ENCODE peak calls at places on chromosomes 12 and 14, in seven cellular contexts. Y is body of pancreas, Q is A549, O is ovary, V is sigmoid colon, U is uterus, T is heart left ventricle. C is an unnamed sample.

GRCh38 chr14:104129556-104129955 is 8.8 kb upstream of the KIF26A start:
- DNase-seq in V (no peak), Q (no peak), Y (no peak), T (no peak), O (no peak), U (no peak), C (no peak)

GRCh38 chr12:115736360-115736759 is 541.1 kb downstream of the MED13L start:
- DNase-seq in U (no peak), Q (no peak), O (no peak), V (no peak), Y (no peak), T (no peak), C (no peak)

GRCh38 chr14:68527329-68527851 is 265.5 kb downstream of the ZFP36L1 start:
- DNase-seq in O (no peak), V (no peak), U (no peak), Y (peak), T (no peak), Q (peak), C (no peak)

GRCh38 chr12:92438641-92439396 is 264.0 kb upstream of the PLEKHG7 start:
- DNase-seq in T (no peak), O (no peak), V (no peak), Q (no peak), Y (no peak), U (no peak), C (no peak)

GRCh38 chr12:3732901-3733300 is 20.0 kb downstream of the CRACR2A start:
- DNase-seq in O (no peak), Y (no peak), Q (no peak), U (no peak), T (no peak), V (no peak), C (no peak)

GRCh38 chr12:121610239-121611149 is 15.8 kb upstream of the ORAI1 start:
- DNase-seq in O (peak), V (peak), T (no peak), Q (no peak), U (peak), Y (no peak), C (no peak)

GRCh38 chr12:13135336-13136178 is 32.1 kb upstream of the GSG1 start:
- DNase-seq in U (no peak), V (no peak), Q (peak), O (peak), Y (peak), T (no peak), C (peak)

GRCh38 chr12:90621927-90622326 is 333.0 kb downstream of the CCER1 start:
- DNase-seq in Q (no peak), Y (no peak), U (no peak), V (no peak), T (no peak), O (no peak), C (no peak)

GRCh38 chr12:112900298-112901145 is 6.2 kb upstream of the OAS1 start:
- DNase-seq in V (no peak), T (no peak), U (no peak), O (no peak), Y (peak), Q (peak), C (peak)

GRCh38 chr14:99195602-99196309 is 76.2 kb downstream of the BCL11B start:
- DNase-seq in Q (no peak), U (no peak), V (no peak), Y (peak), T (no peak), O (no peak), C (no peak)

GRCh38 chr12:78236264-78236663 is 405.6 kb downstream of the NAV3 start:
- DNase-seq in T (no peak), Y (no peak), O (no peak), V (no peak), Q (no peak), U (no peak), C (no peak)

GRCh38 chr14:55607386-55607785 is 27.4 kb downstream of the KTN1 start:
- DNase-seq in O (no peak), T (no peak), U (no peak), Q (no peak), Y (no peak), V (no peak), C (no peak)

GRCh38 chr14:93049295-93049694 is 66.4 kb downstream of the ITPK1 start:
- DNase-seq in U (no peak), Q (peak), T (peak), Y (peak), V (no peak), O (no peak), C (no peak)
- TF ChIP-seq POLR2A in U (no peak), Q (no peak), T (no peak), Y (no peak), V (peak), O (no peak), C (no peak)

GRCh38 chr12:57096099-57096572 is 7.2 kb downstream of the NAB2 start:
- DNase-seq in O (peak), U (no peak), V (no peak), Y (no peak), T (peak), Q (no peak), C (no peak)
- TF ChIP-seq POLR2A in O (no peak), U (no peak), V (no peak), Y (no peak), T (no peak), Q (no peak), C (no peak)

DNA sequence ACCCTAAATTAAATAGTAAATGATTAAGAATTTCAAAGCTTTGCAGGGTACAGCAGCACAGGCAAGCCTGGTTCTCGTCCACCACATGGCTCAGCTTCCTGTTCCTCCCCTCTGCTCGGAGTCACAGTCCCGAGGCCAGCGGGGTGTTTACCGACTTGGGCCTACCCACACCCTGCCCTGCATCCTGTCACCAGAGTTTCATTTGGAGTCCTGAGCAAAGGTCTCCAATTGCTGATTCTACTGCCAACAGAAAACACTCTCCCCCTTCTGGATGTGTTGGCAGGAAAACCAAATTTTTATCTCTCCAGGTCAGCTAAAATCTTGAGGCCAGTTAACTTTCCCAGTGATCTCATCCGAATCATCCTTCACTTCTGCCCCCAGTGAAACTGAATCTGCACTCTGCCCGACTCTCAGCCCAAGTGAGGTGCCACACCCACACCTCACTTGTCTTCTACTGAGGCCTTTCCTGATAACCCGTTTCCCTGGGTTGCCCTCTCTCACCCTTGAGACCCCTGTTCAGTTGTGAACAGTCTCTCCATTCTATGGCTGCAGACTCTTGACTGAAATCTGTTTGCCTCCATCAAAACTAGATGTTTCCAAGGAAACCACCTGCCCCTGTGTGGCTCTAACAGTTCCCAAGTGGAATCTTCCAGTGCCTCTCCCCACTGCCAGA is 71.2 kb downstream of the VCPKMT start:
- DNase-seq in Q (peak), O (peak), Y (peak), V (peak), U (peak), T (peak), C (no peak)
- TF ChIP-seq POLR2A in Q (no peak), O (no peak), Y (peak), V (no peak), U (no peak), T (no peak), C (no peak)

DNA sequence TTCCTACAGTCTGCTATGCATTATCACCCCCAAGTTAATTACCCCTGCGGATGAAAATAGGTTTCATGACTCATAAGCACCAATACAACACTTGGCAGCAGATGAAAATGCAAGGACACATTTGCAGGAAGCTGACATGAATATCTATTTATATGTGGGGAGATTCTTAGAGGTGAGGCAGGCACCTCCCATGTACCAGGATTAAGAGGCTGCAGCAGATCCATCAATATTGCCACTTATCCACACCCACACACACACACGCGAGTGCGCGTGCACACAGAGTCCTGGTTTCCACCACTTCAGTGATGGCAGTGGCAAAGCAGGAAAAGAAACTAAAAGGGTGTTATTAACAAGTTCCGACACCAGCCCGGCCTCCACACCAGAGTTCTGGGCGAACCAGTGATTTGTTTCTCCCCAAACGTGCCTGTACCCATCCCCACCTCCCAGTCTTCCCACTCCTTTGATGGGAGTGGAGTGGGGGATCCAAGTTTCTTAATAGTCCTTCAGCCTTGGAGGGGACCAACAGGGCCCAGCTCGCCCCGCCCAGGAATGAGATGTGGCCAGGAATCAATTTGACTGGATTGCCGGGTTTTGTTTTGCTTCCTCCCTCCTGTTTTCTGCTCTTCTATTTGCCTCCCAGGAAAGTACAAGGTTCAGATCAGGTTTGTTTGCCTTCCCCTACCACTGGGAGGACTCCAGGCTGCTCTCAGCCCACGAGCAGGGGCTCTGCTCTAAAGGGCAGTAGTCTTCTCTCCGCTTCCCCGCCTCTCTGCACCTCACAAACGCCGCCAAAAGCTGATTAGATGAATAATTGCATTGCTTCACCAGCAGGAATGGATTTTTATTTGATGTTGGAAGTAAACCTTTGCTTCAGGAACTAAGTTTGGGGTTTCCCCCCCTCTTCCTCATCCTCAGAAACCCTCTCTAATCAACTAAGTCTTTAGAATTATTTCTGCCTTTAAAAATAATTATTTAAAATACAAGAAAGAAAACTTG is 5.2 kb downstream of the IRF2BPL start:
- DNase-seq in U (peak), Q (peak), T (peak), Y (peak), V (peak), O (peak), C (no peak)
- TF ChIP-seq POLR2A in U (no peak), Q (no peak), T (no peak), Y (peak), V (no peak), O (no peak), C (no peak)

GRCh38 chr12:119667577-119668314 is at the start of gene PRKAB1:
- DNase-seq in Q (peak), V (peak), O (peak), T (peak), Y (peak), U (peak), C (peak)
- TF ChIP-seq POLR2A in Q (peak), V (peak), O (no peak), T (peak), Y (peak), U (peak), C (peak)

GRCh38 chr12:55926738-55927587 is 731 bp downstream of the PYM1 start:
- DNase-seq in O (peak), V (peak), Y (peak), T (peak), Q (peak), U (peak), C (peak)
- TF ChIP-seq POLR2A in O (peak), V (peak), Y (peak), T (peak), Q (peak), U (peak), C (peak)

GRCh38 chr14:64811676-64812075 is 68.0 kb downstream of the SPTB start:
- DNase-seq in U (no peak), Y (no peak), V (no peak), O (no peak), T (no peak), Q (no peak), C (no peak)
- TF ChIP-seq POLR2A in U (no peak), Y (no peak), V (no peak), O (no peak), T (no peak), Q (no peak), C (no peak)

DNA sequence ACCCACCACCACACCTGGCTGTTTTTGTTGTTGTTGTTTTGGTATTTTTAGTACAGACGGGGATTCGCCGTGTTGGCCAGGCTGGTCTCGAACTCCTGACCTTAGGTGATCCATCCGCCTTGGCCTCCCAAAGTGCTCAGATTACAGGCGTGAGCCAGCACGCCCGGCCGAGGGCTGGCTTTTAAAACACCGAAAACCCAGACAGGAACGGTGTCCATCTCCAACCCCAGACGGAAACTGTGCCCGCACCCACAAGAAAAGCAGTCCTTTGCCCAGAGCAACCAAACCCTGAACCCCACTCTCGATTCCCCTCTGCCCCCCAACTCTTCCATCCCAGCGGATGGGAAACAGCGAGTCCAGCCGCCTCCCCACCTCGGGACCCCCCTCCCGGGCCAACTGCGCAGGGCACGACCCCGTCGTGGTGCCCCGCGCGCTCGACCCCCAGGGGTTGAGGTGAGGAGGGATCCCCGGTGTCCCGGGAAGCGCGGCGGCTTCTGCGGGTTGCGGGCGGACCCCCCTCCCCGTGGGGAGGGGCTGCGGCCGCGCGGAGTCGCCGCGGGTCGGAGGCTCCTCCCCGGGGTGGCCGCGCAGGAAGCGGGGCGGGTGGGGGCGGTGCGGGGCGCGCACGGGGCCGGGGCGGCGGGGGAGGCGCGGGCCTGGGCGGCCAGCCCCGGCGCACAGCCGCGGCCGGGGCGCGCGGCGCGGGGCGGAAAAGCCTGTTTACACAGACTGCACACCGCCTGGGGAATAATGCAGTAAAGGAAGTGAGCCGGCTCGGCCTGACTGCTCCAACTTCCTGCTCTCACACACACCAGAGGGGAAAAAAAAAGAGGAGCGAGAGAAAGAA is at the start of gene ELK3:
- DNase-seq in O (peak), Y (peak), T (peak), V (peak), Q (peak), U (peak), C (peak)
- TF ChIP-seq POLR2A in O (no peak), Y (peak), T (peak), V (no peak), Q (peak), U (peak), C (peak)

DNA sequence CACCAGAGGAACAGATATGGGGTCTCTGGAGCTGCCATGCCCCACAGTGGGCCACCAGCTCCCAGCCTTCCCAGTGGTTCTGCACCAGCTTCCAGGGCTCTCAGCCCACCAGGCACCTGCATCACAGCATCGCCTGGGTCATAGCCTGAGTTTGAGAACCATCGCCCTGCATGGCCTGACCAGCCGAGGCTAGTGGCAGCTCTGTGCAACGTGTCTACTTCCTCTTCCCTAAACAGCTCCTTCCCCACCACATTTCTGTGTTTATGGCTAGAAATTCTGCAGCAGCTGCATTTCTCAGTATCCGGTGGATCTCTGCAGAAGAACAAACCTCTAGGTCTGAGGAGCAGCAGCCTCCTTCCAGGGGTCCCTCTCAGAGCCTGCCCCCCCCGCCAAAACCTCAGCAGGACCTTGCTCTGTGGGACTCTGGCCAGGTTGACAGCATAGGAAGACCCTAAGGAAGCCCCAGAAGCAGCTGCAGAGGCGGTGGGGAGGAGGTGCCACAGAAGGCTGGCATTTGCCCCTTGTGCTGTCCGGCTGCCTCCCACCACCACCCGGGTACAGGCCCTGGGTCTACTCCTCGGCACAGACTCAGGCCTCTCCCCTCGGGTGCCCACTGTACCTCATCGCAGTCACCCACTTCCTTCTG is 47.7 kb downstream of the PSMA6 start:
- DNase-seq in Q (no peak), V (peak), O (no peak), Y (peak), U (no peak), T (peak), C (no peak)
- TF ChIP-seq POLR2A in Q (no peak), V (no peak), O (no peak), Y (no peak), U (no peak), T (no peak), C (no peak)

GRCh38 chr14:22509036-22509709 is 79.9 kb downstream of the DAD1 start:
- DNase-seq in V (no peak), U (no peak), O (no peak), Y (no peak), Q (no peak), T (no peak), C (no peak)
- TF ChIP-seq POLR2A in V (no peak), U (no peak), O (no peak), Y (no peak), Q (no peak), T (no peak), C (no peak)

C was measured in H54.